ENCODE peak calls at places on chromosomes 7 and 10, in eight cellular contexts. M is HCEC 1CT; Q is neural crest cell; G is GM12865; V is effector memory CD4-positive, alpha-beta T cell; A is mesendoderm; C is MCF 10A; B is activated naive CD4-positive, alpha-beta T cell treated with anti-CD3 and anti-CD28 coated beads, Interleukin-2, amount 50 U/mL, for 72 hours. D is an unnamed sample.

GRCh38 chr7:97346349-97346748 is 228.9 kb downstream of the SDHAF3 start:
- DNase-seq in M (no peak), V (no peak), C (no peak), A (no peak), G (no peak), Q (no peak), B (no peak), D (no peak)

GRCh38 chr7:149642579-149642978 is 130.8 kb downstream of the ZNF467 start:
- DNase-seq in A (no peak), C (no peak), M (no peak), Q (no peak), B (no peak), G (no peak), V (no peak), D (no peak)

GRCh38 chr7:29806793-29807178 is 478 bp downstream of the WIPF3 start:
- DNase-seq in C (no peak), B (no peak), M (no peak), Q (no peak), G (no peak), A (no peak), V (no peak), D (no peak)

GRCh38 chr10:118401708-118402107 is 59.6 kb upstream of the FAM204A start:
- DNase-seq in A (no peak), C (no peak), V (no peak), G (no peak), Q (no peak), B (no peak), M (no peak), D (no peak)

GRCh38 chr10:111030042-111030750 is 46.6 kb upstream of the ADRA2A start:
- DNase-seq in C (no peak), B (no peak), A (no peak), M (no peak), Q (no peak), V (no peak), G (peak), D (no peak)

GRCh38 chr7:113730309-113730955 is 188.4 kb downstream of the PPP1R3A start:
- DNase-seq in B (no peak), Q (no peak), G (no peak), V (no peak), C (peak), M (peak), A (no peak), D (no peak)

GRCh38 chr10:74056081-74056818 is 58.3 kb downstream of the VCL start:
- DNase-seq in C (peak), Q (no peak), B (peak), A (peak), G (peak), M (peak), V (no peak), D (no peak)

GRCh38 chr10:111316607-111317006 is 239.8 kb downstream of the ADRA2A start:
- DNase-seq in Q (no peak), G (peak), C (no peak), A (no peak), M (no peak), V (no peak), B (no peak), D (no peak)

GRCh38 chr7:16838386-16838785 is 33.6 kb upstream of the AGR2 start:
- DNase-seq in B (no peak), G (no peak), V (no peak), Q (no peak), A (no peak), M (no peak), C (no peak), D (no peak)

GRCh38 chr10:5776881-5777197 is 36.4 kb downstream of the GDI2 start:
- DNase-seq in B (no peak), A (no peak), C (peak), V (no peak), G (no peak), M (peak), Q (no peak), D (peak)

GRCh38 chr7:112020800-112021199 is 185.4 kb downstream of the DOCK4 start:
- DNase-seq in B (no peak), M (no peak), A (no peak), Q (no peak), G (no peak), V (no peak), C (no peak), D (no peak)

GRCh38 chr7:116574025-116574822 is 49.4 kb downstream of the CAV1 start:
- DNase-seq in G (peak), A (no peak), C (no peak), V (no peak), M (no peak), Q (no peak), B (no peak), D (no peak)

GRCh38 chr7:1366801-1367405 is 92.4 kb downstream of the MICALL2 start:
- DNase-seq in M (no peak), A (no peak), Q (no peak), C (no peak), V (no peak), G (no peak), B (no peak), D (no peak)

GRCh38 chr10:133334495-133335237 is 2.0 kb downstream of the CALY start:
- DNase-seq in Q (no peak), V (no peak), A (no peak), G (no peak), C (no peak), B (no peak), M (no peak), D (no peak)

GRCh38 chr10:48742891-48743845 is 58.5 kb downstream of the WDFY4 start:
- DNase-seq in M (no peak), A (peak), Q (no peak), V (no peak), B (no peak), C (no peak), G (peak), D (no peak)

GRCh38 chr7:100745184-100745583 is 11.8 kb downstream of the ZAN start:
- DNase-seq in M (peak), C (no peak), Q (no peak), V (no peak), G (peak), B (peak), A (peak), D (no peak)

GRCh38 chr10:31622993-31623392 is 304.0 kb downstream of the ZEB1 start:
- DNase-seq in G (no peak), A (peak), C (no peak), B (no peak), M (peak), Q (no peak), V (no peak), D (peak)

GRCh38 chr7:142357953-142358520 is 100.2 kb upstream of the PRSS58 start:
- DNase-seq in A (peak), G (peak), Q (no peak), B (peak), V (no peak), M (peak), C (peak), D (no peak)

GRCh38 chr7:154289119-154289518 is 236.9 kb downstream of the DPP6 start:
- DNase-seq in V (no peak), Q (no peak), C (no peak), A (no peak), M (no peak), B (no peak), G (no peak), D (no peak)